ENCODE peak calls at places on chromosomes 11 and 22, in six cellular contexts. One of them, this sample, is unnamed.

GRCh38 chr22:49548356-49549202 is 279.1 kb downstream of the BRD1 start:
- DNase-seq in NCI-H1417: no peak
- DNase-seq in activated CD4-positive, alpha-beta T cell treated with anti-CD3 and anti-CD28 coated beads, Interleukin-2, amount 50 U/mL, for 24 hours: no peak
- DNase-seq in GM12865: no peak
- DNase-seq in NCI-H345: no peak
- DNase-seq in nephron progenitor cell: no peak
- DNase-seq in this sample: no peak

GRCh38 chr22:29625090-29625825 is 21.8 kb downstream of the NF2 start:
- DNase-seq in activated CD4-positive, alpha-beta T cell treated with anti-CD3 and anti-CD28 coated beads, Interleukin-2, amount 50 U/mL, for 24 hours: peak
- DNase-seq in NCI-H1417: peak
- DNase-seq in GM12865: peak
- DNase-seq in NCI-H345: peak
- DNase-seq in nephron progenitor cell: peak
- DNase-seq in this sample: peak

GRCh38 chr11:66068923-66069714 is 953 bp upstream of the PACS1 start:
- DNase-seq in NCI-H345: peak
- DNase-seq in NCI-H1417: peak
- DNase-seq in nephron progenitor cell: no peak
- DNase-seq in activated CD4-positive, alpha-beta T cell treated with anti-CD3 and anti-CD28 coated beads, Interleukin-2, amount 50 U/mL, for 24 hours: no peak
- DNase-seq in GM12865: peak
- DNase-seq in this sample: no peak

GRCh38 chr22:44248926-44249325 is 63.8 kb downstream of the SHISAL1 start:
- DNase-seq in nephron progenitor cell: no peak
- DNase-seq in NCI-H1417: no peak
- DNase-seq in activated CD4-positive, alpha-beta T cell treated with anti-CD3 and anti-CD28 coated beads, Interleukin-2, amount 50 U/mL, for 24 hours: no peak
- DNase-seq in GM12865: peak
- DNase-seq in NCI-H345: no peak
- DNase-seq in this sample: no peak

GRCh38 chr22:22703715-22704114 is 59.3 kb downstream of the GGTLC2 start:
- DNase-seq in NCI-H345: no peak
- DNase-seq in GM12865: no peak
- DNase-seq in NCI-H1417: no peak
- DNase-seq in nephron progenitor cell: no peak
- DNase-seq in activated CD4-positive, alpha-beta T cell treated with anti-CD3 and anti-CD28 coated beads, Interleukin-2, amount 50 U/mL, for 24 hours: no peak
- DNase-seq in this sample: no peak

GRCh38 chr11:73072935-73073481 is 69.1 kb downstream of the FCHSD2 start:
- DNase-seq in NCI-H345: no peak
- DNase-seq in nephron progenitor cell: no peak
- DNase-seq in GM12865: peak
- DNase-seq in NCI-H1417: peak
- DNase-seq in activated CD4-positive, alpha-beta T cell treated with anti-CD3 and anti-CD28 coated beads, Interleukin-2, amount 50 U/mL, for 24 hours: no peak
- DNase-seq in this sample: no peak

GRCh38 chr11:132559371-132560036 is 972.8 kb downstream of the OPCML start:
- DNase-seq in nephron progenitor cell: no peak
- DNase-seq in GM12865: no peak
- DNase-seq in NCI-H1417: peak
- DNase-seq in NCI-H345: no peak
- DNase-seq in activated CD4-positive, alpha-beta T cell treated with anti-CD3 and anti-CD28 coated beads, Interleukin-2, amount 50 U/mL, for 24 hours: no peak
- DNase-seq in this sample: no peak

GRCh38 chr11:34132261-34132965 is 27.0 kb downstream of the NAT10 start:
- DNase-seq in NCI-H1417: no peak
- DNase-seq in activated CD4-positive, alpha-beta T cell treated with anti-CD3 and anti-CD28 coated beads, Interleukin-2, amount 50 U/mL, for 24 hours: no peak
- DNase-seq in GM12865: no peak
- DNase-seq in nephron progenitor cell: no peak
- DNase-seq in NCI-H345: no peak
- DNase-seq in this sample: no peak

GRCh38 chr11:2916114-2916891 is 12.9 kb downstream of the PHLDA2 start:
- DNase-seq in GM12865: no peak
- DNase-seq in nephron progenitor cell: no peak
- DNase-seq in activated CD4-positive, alpha-beta T cell treated with anti-CD3 and anti-CD28 coated beads, Interleukin-2, amount 50 U/mL, for 24 hours: no peak
- DNase-seq in NCI-H1417: no peak
- DNase-seq in NCI-H345: no peak
- DNase-seq in this sample: no peak

GRCh38 chr11:15177491-15177890 is 62.8 kb downstream of the INSC start:
- DNase-seq in NCI-H1417: no peak
- DNase-seq in NCI-H345: no peak
- DNase-seq in nephron progenitor cell: no peak
- DNase-seq in GM12865: no peak
- DNase-seq in activated CD4-positive, alpha-beta T cell treated with anti-CD3 and anti-CD28 coated beads, Interleukin-2, amount 50 U/mL, for 24 hours: no peak
- DNase-seq in this sample: no peak